ENCODE peak calls at places on chromosome X, in five cellular contexts. One of them, this sample, is unnamed.

GRCh38 chrX:10126044-10126443 is 30.7 kb upstream of the CLCN4 start:
- DNase-seq in activated gamma-delta T cell treated with Interleukin-2 at 50 U/mL for 16 hours: no peak
- DNase-seq in globus pallidus: no peak
- DNase-seq in GM20000: no peak
- DNase-seq in AG20443: no peak
- DNase-seq in this sample: no peak

GRCh38 chrX:15475021-15475420 is 18.1 kb downstream of the PIR start:
- DNase-seq in activated gamma-delta T cell treated with Interleukin-2 at 50 U/mL for 16 hours: no peak
- DNase-seq in globus pallidus: no peak
- DNase-seq in GM20000: no peak
- DNase-seq in AG20443: peak
- DNase-seq in this sample: no peak

GRCh38 chrX:118702741-118703140 is 24.7 kb upstream of the IL13RA1 start:
- DNase-seq in activated gamma-delta T cell treated with Interleukin-2 at 50 U/mL for 16 hours: no peak
- DNase-seq in globus pallidus: no peak
- DNase-seq in GM20000: no peak
- DNase-seq in AG20443: no peak
- DNase-seq in this sample: no peak

GRCh38 chrX:135388841-135389240 is 32.9 kb upstream of the SMIM10L2A start:
- DNase-seq in activated gamma-delta T cell treated with Interleukin-2 at 50 U/mL for 16 hours: no peak
- DNase-seq in globus pallidus: no peak
- DNase-seq in GM20000: no peak
- DNase-seq in AG20443: no peak
- DNase-seq in this sample: no peak

GRCh38 chrX:10939384-10939783 is 171.7 kb upstream of the HCCS start:
- DNase-seq in activated gamma-delta T cell treated with Interleukin-2 at 50 U/mL for 16 hours: no peak
- DNase-seq in globus pallidus: no peak
- DNase-seq in GM20000: no peak
- DNase-seq in AG20443: peak
- DNase-seq in this sample: no peak

GRCh38 chrX:42472727-42473126 is 305.2 kb downstream of the PPP1R2C start:
- DNase-seq in activated gamma-delta T cell treated with Interleukin-2 at 50 U/mL for 16 hours: no peak
- DNase-seq in globus pallidus: no peak
- DNase-seq in GM20000: no peak
- DNase-seq in AG20443: no peak
- DNase-seq in this sample: no peak

GRCh38 chrX:36431819-36432218 is 512.3 kb downstream of the CFAP47 start:
- DNase-seq in activated gamma-delta T cell treated with Interleukin-2 at 50 U/mL for 16 hours: no peak
- DNase-seq in globus pallidus: no peak
- DNase-seq in GM20000: no peak
- DNase-seq in AG20443: no peak
- DNase-seq in this sample: no peak

GRCh38 chrX:56563231-56564116 is at the start of gene UBQLN2:
- DNase-seq in activated gamma-delta T cell treated with Interleukin-2 at 50 U/mL for 16 hours: peak
- DNase-seq in globus pallidus: peak
- DNase-seq in GM20000: peak
- DNase-seq in AG20443: peak
- DNase-seq in this sample: peak

GRCh38 chrX:75155830-75156525 is at the start of gene ABCB7:
- DNase-seq in activated gamma-delta T cell treated with Interleukin-2 at 50 U/mL for 16 hours: peak
- DNase-seq in globus pallidus: peak
- DNase-seq in GM20000: peak
- DNase-seq in AG20443: peak
- DNase-seq in this sample: peak

GRCh38 chrX:64204252-64204651 is 1.3 kb downstream of the AMER1 start:
- DNase-seq in activated gamma-delta T cell treated with Interleukin-2 at 50 U/mL for 16 hours: no peak
- DNase-seq in globus pallidus: peak
- DNase-seq in GM20000: no peak
- DNase-seq in AG20443: peak
- DNase-seq in this sample: no peak

GRCh38 chrX:76520273-76521054 is 93.0 kb downstream of the MAGEE1 start:
- DNase-seq in activated gamma-delta T cell treated with Interleukin-2 at 50 U/mL for 16 hours: no peak
- DNase-seq in globus pallidus: no peak
- DNase-seq in GM20000: no peak
- DNase-seq in AG20443: no peak
- DNase-seq in this sample: no peak

GRCh38 chrX:144006811-144007210 is 122.9 kb downstream of the UBE2NL start:
- DNase-seq in activated gamma-delta T cell treated with Interleukin-2 at 50 U/mL for 16 hours: no peak
- DNase-seq in globus pallidus: no peak
- DNase-seq in GM20000: no peak
- DNase-seq in AG20443: peak
- DNase-seq in this sample: no peak

GRCh38 chrX:118652717-118653116 is 74.7 kb upstream of the IL13RA1 start:
- DNase-seq in activated gamma-delta T cell treated with Interleukin-2 at 50 U/mL for 16 hours: no peak
- DNase-seq in globus pallidus: no peak
- DNase-seq in GM20000: no peak
- DNase-seq in AG20443: peak
- DNase-seq in this sample: no peak

GRCh38 chrX:40100141-40100536 is 2.4 kb upstream of the BCOR start:
- DNase-seq in activated gamma-delta T cell treated with Interleukin-2 at 50 U/mL for 16 hours: no peak
- DNase-seq in globus pallidus: no peak
- DNase-seq in GM20000: no peak
- DNase-seq in AG20443: no peak
- DNase-seq in this sample: no peak

GRCh38 chrX:107304141-107304540 is 97.7 kb downstream of the DNAAF6 start:
- DNase-seq in activated gamma-delta T cell treated with Interleukin-2 at 50 U/mL for 16 hours: no peak
- DNase-seq in globus pallidus: no peak
- DNase-seq in GM20000: no peak
- DNase-seq in AG20443: no peak
- DNase-seq in this sample: no peak

GRCh38 chrX:71936632-71937031 is 26.0 kb downstream of the NHSL2 start:
- DNase-seq in activated gamma-delta T cell treated with Interleukin-2 at 50 U/mL for 16 hours: no peak
- DNase-seq in globus pallidus: no peak
- DNase-seq in GM20000: no peak
- DNase-seq in AG20443: no peak
- DNase-seq in this sample: no peak

GRCh38 chrX:123184199-123184857 is at the start of gene GRIA3:
- DNase-seq in activated gamma-delta T cell treated with Interleukin-2 at 50 U/mL for 16 hours: no peak
- DNase-seq in globus pallidus: no peak
- DNase-seq in GM20000: no peak
- DNase-seq in AG20443: peak
- DNase-seq in this sample: no peak

GRCh38 chrX:40459576-40460158 is 121.1 kb upstream of the ATP6AP2 start:
- DNase-seq in activated gamma-delta T cell treated with Interleukin-2 at 50 U/mL for 16 hours: no peak
- DNase-seq in globus pallidus: peak
- DNase-seq in GM20000: no peak
- DNase-seq in AG20443: no peak
- DNase-seq in this sample: no peak

GRCh38 chrX:139816204-139816603 is 108.2 kb upstream of the MCF2 start:
- DNase-seq in activated gamma-delta T cell treated with Interleukin-2 at 50 U/mL for 16 hours: no peak
- DNase-seq in globus pallidus: no peak
- DNase-seq in GM20000: no peak
- DNase-seq in AG20443: no peak
- DNase-seq in this sample: no peak

GRCh38 chrX:151396042-151396826 is 772 bp upstream of the VMA21 start:
- DNase-seq in activated gamma-delta T cell treated with Interleukin-2 at 50 U/mL for 16 hours: peak
- DNase-seq in globus pallidus: no peak
- DNase-seq in GM20000: peak
- DNase-seq in AG20443: peak
- DNase-seq in this sample: no peak

GRCh38 chrX:119758682-119759332 is 419 bp downstream of the SOWAHD start:
- DNase-seq in activated gamma-delta T cell treated with Interleukin-2 at 50 U/mL for 16 hours: peak
- DNase-seq in globus pallidus: no peak
- DNase-seq in GM20000: no peak
- DNase-seq in AG20443: peak
- DNase-seq in this sample: peak

GRCh38 chrX:105477351-105477750 is 256.9 kb upstream of the TEX13A start:
- DNase-seq in activated gamma-delta T cell treated with Interleukin-2 at 50 U/mL for 16 hours: no peak
- DNase-seq in globus pallidus: no peak
- DNase-seq in GM20000: no peak
- DNase-seq in AG20443: no peak
- DNase-seq in this sample: no peak

GRCh38 chrX:97026406-97026805 is 142.7 kb downstream of the RPA4 start:
- DNase-seq in activated gamma-delta T cell treated with Interleukin-2 at 50 U/mL for 16 hours: no peak
- DNase-seq in globus pallidus: no peak
- DNase-seq in GM20000: no peak
- DNase-seq in AG20443: no peak
- DNase-seq in this sample: no peak

GRCh38 chrX:8305336-8305735 is 134.3 kb upstream of the VCX2 start:
- DNase-seq in activated gamma-delta T cell treated with Interleukin-2 at 50 U/mL for 16 hours: no peak
- DNase-seq in globus pallidus: no peak
- DNase-seq in GM20000: no peak
- DNase-seq in AG20443: no peak
- DNase-seq in this sample: no peak

This sample was measured in immature natural killer cell.